ENCODE peak calls at places on chromosomes 13 and 19, in seven cellular contexts. One of them, this sample, is unnamed.
A peak's percentile ranks its signal among the peaks of the same experiment; 100 is the strongest.

GRCh38 chr13:21047591-21048282 is 13.6 kb downstream of the LATS2 start:
- DNase-seq in fibroblast of villous mesenchyme: no peak
- DNase-seq in A673: peak; percentile 75
- DNase-seq in heart right ventricle: no peak
- DNase-seq in cardiac muscle cell: no peak
- DNase-seq in AG09309: no peak
- DNase-seq in AG04449: no peak
- DNase-seq in this sample: no peak

GRCh38 chr13:64158910-64159309 is 2743.3 kb upstream of the PCDH20 start:
- DNase-seq in heart right ventricle: no peak
- DNase-seq in cardiac muscle cell: peak; percentile 62
- DNase-seq in AG09309: peak; percentile 24
- DNase-seq in fibroblast of villous mesenchyme: peak; percentile 23
- DNase-seq in AG04449: no peak
- DNase-seq in A673: peak; percentile 72
- DNase-seq in this sample: no peak

GRCh38 chr13:50421457-50422130 is 406.4 kb downstream of the KCNRG start:
- DNase-seq in fibroblast of villous mesenchyme: no peak
- DNase-seq in AG09309: no peak
- DNase-seq in A673: no peak
- DNase-seq in AG04449: no peak
- DNase-seq in heart right ventricle: no peak
- DNase-seq in cardiac muscle cell: no peak
- DNase-seq in this sample: no peak

GRCh38 chr13:70125693-70126092 is 17.4 kb upstream of the KLHL1 start:
- DNase-seq in AG04449: no peak
- DNase-seq in A673: no peak
- DNase-seq in cardiac muscle cell: no peak
- DNase-seq in AG09309: no peak
- DNase-seq in fibroblast of villous mesenchyme: no peak
- DNase-seq in heart right ventricle: no peak
- DNase-seq in this sample: no peak

GRCh38 chr19:456547-457110 is 4.2 kb downstream of the SHC2 start:
- DNase-seq in fibroblast of villous mesenchyme: no peak
- DNase-seq in heart right ventricle: no peak
- DNase-seq in AG04449: no peak
- DNase-seq in cardiac muscle cell: no peak
- DNase-seq in AG09309: no peak
- DNase-seq in A673: no peak
- DNase-seq in this sample: no peak

GRCh38 chr19:19134687-19135158 is 3.6 kb downstream of the TMEM161A start:
- DNase-seq in AG04449: no peak
- DNase-seq in heart right ventricle: no peak
- DNase-seq in A673: no peak
- DNase-seq in cardiac muscle cell: no peak
- DNase-seq in AG09309: no peak
- DNase-seq in fibroblast of villous mesenchyme: no peak
- DNase-seq in this sample: no peak

GRCh38 chr19:12838893-12839656 is 760 bp downstream of the MAST1 start:
- DNase-seq in fibroblast of villous mesenchyme: no peak
- DNase-seq in AG04449: no peak
- DNase-seq in cardiac muscle cell: no peak
- DNase-seq in A673: no peak
- DNase-seq in heart right ventricle: no peak
- DNase-seq in AG09309: no peak
- DNase-seq in this sample: no peak

GRCh38 chr13:104014803-104015645 is 948.8 kb upstream of the SLC10A2 start:
- DNase-seq in fibroblast of villous mesenchyme: peak; percentile 59
- DNase-seq in AG04449: no peak
- DNase-seq in A673: no peak
- DNase-seq in cardiac muscle cell: peak; percentile 91
- DNase-seq in heart right ventricle: no peak
- DNase-seq in AG09309: no peak
- DNase-seq in this sample: no peak

GRCh38 chr19:32814046-32814445 is 55.5 kb downstream of the SLC7A9 start:
- DNase-seq in cardiac muscle cell: no peak
- DNase-seq in heart right ventricle: no peak
- DNase-seq in fibroblast of villous mesenchyme: no peak
- DNase-seq in AG04449: no peak
- DNase-seq in AG09309: no peak
- DNase-seq in A673: no peak
- DNase-seq in this sample: no peak

GRCh38 chr19:34254552-34255432 is at the start of gene GARRE1:
- DNase-seq in heart right ventricle: peak; percentile 51
- DNase-seq in cardiac muscle cell: peak; percentile 70
- DNase-seq in AG09309: no peak
- DNase-seq in AG04449: no peak
- DNase-seq in A673: peak; percentile 81
- DNase-seq in fibroblast of villous mesenchyme: peak; percentile 64
- DNase-seq in this sample: no peak

GRCh38 chr19:7681336-7682174 is 922 bp downstream of the TRAPPC5 start:
- DNase-seq in AG04449: peak; percentile 12
- DNase-seq in cardiac muscle cell: peak; percentile 84
- DNase-seq in A673: peak; percentile 89
- DNase-seq in AG09309: peak; percentile 23
- DNase-seq in fibroblast of villous mesenchyme: peak; percentile 78
- DNase-seq in heart right ventricle: peak; percentile 67
- DNase-seq in this sample: no peak

DNA sequence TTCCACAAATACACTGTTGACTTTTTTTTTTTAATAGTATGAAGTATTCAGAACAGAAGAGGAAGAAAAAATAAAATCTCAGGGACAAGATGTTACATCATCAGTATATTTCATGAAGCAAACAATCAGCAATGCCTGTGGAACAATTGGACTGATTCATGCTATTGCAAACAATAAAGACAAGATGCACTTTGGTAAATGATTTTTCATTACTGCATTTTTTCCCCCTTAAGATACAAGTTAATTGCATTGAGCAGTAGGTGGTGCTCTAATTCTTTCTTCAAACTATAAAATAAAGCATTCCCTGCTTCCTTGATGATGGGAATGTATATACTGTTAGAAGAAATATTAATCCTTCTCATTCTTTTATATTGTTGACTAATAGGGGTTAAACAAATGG is 17.1 kb downstream of the UCHL3 start:
- DNase-seq in cardiac muscle cell: peak; percentile 67
- DNase-seq in AG09309: no peak
- DNase-seq in fibroblast of villous mesenchyme: peak; percentile 61
- DNase-seq in A673: peak; percentile 46
- DNase-seq in heart right ventricle: no peak
- DNase-seq in AG04449: no peak
- DNase-seq in this sample: no peak
- TF ChIP-seq CTCF in cardiac muscle cell: peak; percentile 53
- TF ChIP-seq CTCF in AG09309: peak; percentile 42
- TF ChIP-seq CTCF in fibroblast of villous mesenchyme: peak; percentile 51
- TF ChIP-seq CTCF in A673: peak; percentile 54
- TF ChIP-seq CTCF in heart right ventricle: peak; percentile 37
- TF ChIP-seq CTCF in AG04449: peak; percentile 25
- TF ChIP-seq CTCF in this sample: peak; percentile 49

DNA sequence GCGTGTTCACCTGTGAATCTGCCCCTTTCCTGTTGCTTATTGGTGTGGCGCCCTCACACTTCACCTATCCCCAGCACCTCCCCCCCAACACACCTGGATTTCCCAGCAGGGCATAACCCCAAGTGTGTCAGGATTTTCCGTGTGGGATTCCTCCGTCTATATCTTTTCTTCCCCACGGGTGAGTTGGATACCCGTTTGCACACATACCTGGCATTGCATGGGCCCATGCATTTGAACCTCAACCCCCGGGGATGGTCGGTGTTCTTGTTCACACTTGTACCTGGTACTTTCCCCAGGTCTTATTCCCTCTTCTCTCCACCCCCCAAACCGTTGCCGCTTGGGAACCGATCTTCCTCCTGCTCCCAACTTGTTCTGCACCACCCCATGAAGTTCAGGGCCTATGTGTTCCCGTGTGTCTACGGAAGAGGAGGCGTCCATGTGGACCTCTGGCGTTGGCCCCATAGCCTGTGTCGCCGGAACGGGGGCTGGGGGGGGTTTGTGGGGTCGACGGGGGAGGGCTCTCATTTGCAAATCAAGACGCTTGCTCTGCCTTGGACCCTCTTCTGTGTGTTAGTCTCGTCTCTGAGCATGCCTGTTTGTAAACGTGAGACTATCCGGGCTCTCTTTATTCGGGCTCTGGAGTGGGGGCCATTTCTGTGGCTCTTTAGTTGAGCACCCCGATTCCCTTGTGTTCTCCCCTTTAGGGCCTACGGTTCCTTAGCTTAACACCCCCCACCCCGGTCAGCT is 1.7 kb downstream of the PRR12 start:
- DNase-seq in heart right ventricle: no peak
- DNase-seq in AG04449: no peak
- DNase-seq in AG09309: no peak
- DNase-seq in A673: peak; percentile 67
- DNase-seq in fibroblast of villous mesenchyme: peak; percentile 18
- DNase-seq in cardiac muscle cell: peak; percentile 12
- DNase-seq in this sample: no peak
- H3K4me3 ChIP-seq in heart right ventricle: peak overlapping the region; percentile 80
- H3K4me3 ChIP-seq in AG04449: peak overlapping the region; percentile 85
- H3K4me3 ChIP-seq in AG09309: peak overlapping the region; percentile 49
- H3K4me3 ChIP-seq in A673: peak overlapping the region; percentile 80
- H3K4me3 ChIP-seq in fibroblast of villous mesenchyme: peak overlapping the region; percentile 87
- H3K4me3 ChIP-seq in cardiac muscle cell: peak overlapping the region; percentile 99
- H3K4me3 ChIP-seq in this sample: peak overlapping the region; percentile 96

GRCh38 chr13:23586336-23586735 is 16.1 kb downstream of the TNFRSF19 start:
- DNase-seq in AG04449: no peak
- DNase-seq in A673: no peak
- DNase-seq in fibroblast of villous mesenchyme: no peak
- DNase-seq in AG09309: no peak
- DNase-seq in heart right ventricle: no peak
- DNase-seq in cardiac muscle cell: no peak
- DNase-seq in this sample: no peak

GRCh38 chr13:23584275-23584674 is 14.1 kb downstream of the TNFRSF19 start:
- DNase-seq in fibroblast of villous mesenchyme: no peak
- DNase-seq in A673: no peak
- DNase-seq in heart right ventricle: no peak
- DNase-seq in cardiac muscle cell: no peak
- DNase-seq in AG09309: no peak
- DNase-seq in AG04449: no peak
- DNase-seq in this sample: no peak

GRCh38 chr13:23583491-23583890 is 13.3 kb downstream of the TNFRSF19 start:
- DNase-seq in fibroblast of villous mesenchyme: no peak
- DNase-seq in AG09309: no peak
- DNase-seq in heart right ventricle: no peak
- DNase-seq in cardiac muscle cell: peak; percentile 13
- DNase-seq in AG04449: no peak
- DNase-seq in A673: no peak
- DNase-seq in this sample: no peak

DNA sequence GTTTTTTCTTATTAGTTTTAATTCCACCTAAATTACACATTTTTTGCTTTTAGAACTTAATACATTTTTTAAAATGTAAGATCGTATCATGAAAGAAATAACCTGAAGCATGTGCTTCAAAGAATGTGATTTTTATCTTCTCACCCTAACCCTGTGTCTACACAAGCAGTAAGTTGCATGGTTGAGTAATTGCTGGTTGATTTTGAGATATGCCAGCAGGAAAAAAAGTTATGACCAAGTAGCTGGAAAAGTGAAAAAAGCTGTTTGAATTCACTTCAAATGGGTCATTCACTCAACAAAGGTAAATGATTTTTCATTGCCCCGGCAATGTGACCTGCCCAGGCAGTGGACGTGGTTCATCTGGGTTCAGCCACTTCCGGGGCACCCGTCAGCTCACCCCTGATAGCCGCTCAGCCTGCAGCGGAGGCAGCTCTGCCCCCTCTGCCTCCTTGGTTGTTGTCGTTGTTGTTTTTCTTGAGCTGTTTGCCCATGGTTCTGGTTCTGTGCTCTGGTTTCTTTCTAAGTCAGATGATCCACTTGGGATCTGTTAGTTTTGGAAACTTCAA is 18.4 kb downstream of the TNFRSF19 start:
- DNase-seq in AG04449: no peak
- DNase-seq in fibroblast of villous mesenchyme: no peak
- DNase-seq in heart right ventricle: no peak
- DNase-seq in A673: no peak
- DNase-seq in cardiac muscle cell: no peak
- DNase-seq in AG09309: no peak
- DNase-seq in this sample: no peak
- TF ChIP-seq CTCF in AG04449: no peak
- TF ChIP-seq CTCF in fibroblast of villous mesenchyme: no peak
- TF ChIP-seq CTCF in heart right ventricle: no peak
- TF ChIP-seq CTCF in A673: no peak
- TF ChIP-seq CTCF in cardiac muscle cell: no peak
- TF ChIP-seq CTCF in AG09309: no peak
- TF ChIP-seq CTCF in this sample: no peak

GRCh38 chr19:2296141-2296540 is 11.8 kb downstream of the LINGO3 start:
- DNase-seq in cardiac muscle cell: no peak
- DNase-seq in AG04449: no peak
- DNase-seq in heart right ventricle: no peak
- DNase-seq in fibroblast of villous mesenchyme: no peak
- DNase-seq in A673: no peak
- DNase-seq in AG09309: no peak
- DNase-seq in this sample: no peak

GRCh38 chr19:2290441-2291184 is 8.6 kb upstream of the PEAK3 start:
- DNase-seq in heart right ventricle: no peak
- DNase-seq in fibroblast of villous mesenchyme: no peak
- DNase-seq in AG04449: no peak
- DNase-seq in A673: no peak
- DNase-seq in cardiac muscle cell: no peak
- DNase-seq in AG09309: no peak
- DNase-seq in this sample: no peak

GRCh38 chr19:2289714-2290435 is 7.9 kb upstream of the PEAK3 start:
- DNase-seq in AG04449: no peak
- DNase-seq in A673: no peak
- DNase-seq in heart right ventricle: no peak
- DNase-seq in fibroblast of villous mesenchyme: no peak
- DNase-seq in cardiac muscle cell: no peak
- DNase-seq in AG09309: no peak
- DNase-seq in this sample: no peak

GRCh38 chr19:2291185-2291751 is 9.3 kb upstream of the PEAK3 start:
- DNase-seq in heart right ventricle: no peak
- DNase-seq in cardiac muscle cell: no peak
- DNase-seq in AG04449: no peak
- DNase-seq in fibroblast of villous mesenchyme: no peak
- DNase-seq in AG09309: no peak
- DNase-seq in A673: no peak
- DNase-seq in this sample: no peak

DNA sequence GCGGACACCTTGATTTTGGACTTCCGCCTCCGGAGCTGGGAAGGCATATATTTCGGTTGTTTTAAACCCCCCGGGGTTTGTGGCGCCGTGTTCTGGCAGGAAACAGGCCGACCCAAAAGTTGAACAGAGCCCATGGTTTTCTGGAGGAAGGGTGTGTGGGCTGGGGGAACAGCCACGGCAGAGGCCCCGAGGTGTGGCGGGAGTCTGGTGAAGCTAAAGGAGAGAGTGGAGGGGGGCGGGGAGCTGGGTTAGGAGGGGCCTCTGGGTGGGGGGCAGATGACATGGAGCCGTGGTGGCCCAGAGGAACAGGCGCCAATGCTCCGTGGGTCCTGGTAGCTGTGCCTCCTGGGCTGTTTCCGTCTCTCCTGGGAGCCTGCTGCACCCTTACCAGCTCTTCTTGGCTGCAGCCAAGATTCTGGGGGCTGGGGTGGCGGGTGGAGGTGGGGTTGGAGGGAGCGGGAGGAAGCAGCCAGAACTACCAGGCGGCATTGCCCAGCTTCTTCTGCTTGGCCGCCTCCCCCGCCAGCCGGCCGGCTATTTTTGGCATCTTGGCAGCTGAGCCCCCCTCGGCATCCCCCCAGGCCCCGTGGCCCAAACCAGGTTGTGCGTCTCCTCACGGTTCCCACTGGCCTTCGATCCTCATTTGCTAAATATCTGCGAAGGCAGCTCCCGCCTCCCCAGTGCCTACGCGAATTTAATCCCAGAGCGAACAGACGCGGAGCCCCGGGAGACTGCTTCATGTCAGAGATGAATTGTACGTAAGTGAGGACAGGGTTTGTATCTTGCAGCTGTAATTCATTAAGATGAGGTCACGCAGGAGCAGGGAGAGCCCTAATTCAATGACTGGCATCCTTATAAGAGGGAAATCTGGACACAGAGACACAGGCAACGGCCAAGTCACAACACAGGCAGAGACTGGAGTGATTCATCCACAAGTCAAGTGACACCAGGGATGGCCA is 12.7 kb upstream of the PEAK3 start:
- DNase-seq in AG09309: peak; percentile 62
- DNase-seq in fibroblast of villous mesenchyme: peak; percentile 89
- DNase-seq in heart right ventricle: no peak
- DNase-seq in AG04449: no peak
- DNase-seq in cardiac muscle cell: peak; percentile 81
- DNase-seq in A673: peak; percentile 66
- DNase-seq in this sample: no peak
- H3K4me3 ChIP-seq in AG09309: peak overlapping the region; percentile 18
- H3K4me3 ChIP-seq in fibroblast of villous mesenchyme: no peak overlapping the region
- H3K4me3 ChIP-seq in heart right ventricle: no peak overlapping the region
- H3K4me3 ChIP-seq in AG04449: peak overlapping the region; percentile 32
- H3K4me3 ChIP-seq in cardiac muscle cell: no peak overlapping the region
- H3K4me3 ChIP-seq in A673: no peak overlapping the region
- H3K4me3 ChIP-seq in this sample: no peak overlapping the region

This sample was measured in epithelial cell of proximal tubule.